ENCODE peak calls at places on chromosomes 11 and 22, in six cellular contexts. P, I, K, O, Y and Q are unnamed samples.

GRCh38 chr11:134313821-134314607 is 17.8 kb upstream of the GLB1L2 start:
- DNase-seq in O (no peak), P (no peak), Y (no peak), K (no peak), I (peak), Q (no peak)

GRCh38 chr22:19981961-19982920 is 34.4 kb downstream of the ARVCF start:
- DNase-seq in I (no peak), O (no peak), P (no peak), Y (no peak), K (no peak), Q (peak)

GRCh38 chr22:20440637-20441591 is 3.3 kb upstream of the SCARF2 start:
- DNase-seq in K (no peak), Y (no peak), P (no peak), I (peak), O (no peak), Q (no peak)

GRCh38 chr11:112195906-112196305 is 20.6 kb downstream of the BCO2 start:
- DNase-seq in O (no peak), P (no peak), Y (no peak), K (no peak), I (no peak), Q (no peak)

GRCh38 chr11:130389315-130389935 is 39.0 kb downstream of the ADAMTS8 start:
- DNase-seq in I (no peak), K (peak), Y (no peak), P (no peak), O (peak), Q (peak)

GRCh38 chr11:17743808-17744119 is 9.2 kb downstream of the KCNC1 start:
- DNase-seq in I (no peak), P (no peak), O (peak), K (no peak), Y (no peak), Q (no peak)

GRCh38 chr11:88535266-88535665 is 197.7 kb upstream of the CTSC start:
- DNase-seq in P (no peak), K (no peak), O (peak), I (no peak), Y (no peak), Q (no peak)

GRCh38 chr22:40411506-40411861 is 41.1 kb downstream of the SGSM3 start:
- DNase-seq in K (no peak), Y (no peak), P (no peak), O (no peak), I (no peak), Q (no peak)

GRCh38 chr11:64321533-64321932 is 3.6 kb downstream of the PRDX5 start:
- DNase-seq in Y (no peak), I (no peak), O (no peak), K (no peak), P (no peak), Q (peak)

GRCh38 chr11:43861141-43861540 is 19.5 kb upstream of the ALKBH3 start:
- DNase-seq in I (no peak), K (no peak), Y (no peak), P (no peak), O (no peak), Q (no peak)

GRCh38 chr22:31829505-31829904 is 75.7 kb downstream of the DEPDC5 start:
- DNase-seq in Y (no peak), I (no peak), O (peak), P (peak), K (no peak), Q (peak)

GRCh38 chr11:68314886-68315580 is 2.6 kb downstream of the LRP5 start:
- DNase-seq in P (no peak), I (no peak), K (no peak), Y (no peak), O (no peak), Q (peak)

GRCh38 chr22:30423296-30423958 is 2.1 kb upstream of the MTFP1 start:
- DNase-seq in Y (no peak), O (no peak), K (no peak), I (peak), P (peak), Q (no peak)

GRCh38 chr11:18802381-18803257 is 11.0 kb upstream of the PTPN5 start:
- DNase-seq in Y (peak), I (no peak), P (peak), K (peak), O (peak), Q (no peak)

GRCh38 chr11:105033344-105033743 is 1.6 kb downstream of the CASP1 start:
- DNase-seq in K (no peak), Y (no peak), I (no peak), P (no peak), O (no peak), Q (no peak)

GRCh38 chr11:77747381-77747969 is 73.0 kb downstream of the RSF1 start:
- DNase-seq in K (no peak), O (peak), Y (no peak), I (no peak), P (no peak), Q (no peak)

GRCh38 chr11:127470485-127470884 is 469.9 kb upstream of the KIRREL3 start:
- DNase-seq in Y (peak), P (peak), O (no peak), K (no peak), I (no peak), Q (no peak)

GRCh38 chr11:92224394-92225205 is at the start of gene FAT3:
- DNase-seq in Y (peak), K (no peak), P (no peak), I (no peak), O (no peak), Q (peak)

GRCh38 chr11:134032031-134032430 is 36.8 kb upstream of the JAM3 start:
- DNase-seq in O (no peak), I (no peak), K (no peak), Y (no peak), P (no peak), Q (no peak)

GRCh38 chr22:49699928-49700498 is 127.7 kb downstream of the BRD1 start:
- DNase-seq in Y (no peak), P (no peak), K (no peak), O (no peak), I (peak), Q (no peak)

GRCh38 chr22:23218053-23218866 is 38.0 kb downstream of the BCR start:
- DNase-seq in P (no peak), Y (no peak), K (no peak), I (no peak), O (no peak), Q (no peak)

GRCh38 chr22:45977551-45978274 is 751 bp upstream of the WNT7B start:
- DNase-seq in K (no peak), Y (peak), I (no peak), P (no peak), O (no peak), Q (no peak)

GRCh38 chr11:27012254-27012921 is 18.5 kb downstream of the FIBIN start:
- DNase-seq in I (no peak), O (peak), K (no peak), P (no peak), Y (peak), Q (peak)

GRCh38 chr11:67780056-67780455 is 105.6 kb upstream of the ALDH3B2 start:
- DNase-seq in K (no peak), O (peak), Y (no peak), I (no peak), P (no peak), Q (no peak)

GRCh38 chr11:26442131-26442530 is 110.2 kb downstream of the ANO3 start:
- DNase-seq in K (no peak), P (no peak), Y (no peak), O (peak), I (no peak), Q (no peak)

GRCh38 chr11:131476266-131476665 is 105.9 kb downstream of the NTM start:
- DNase-seq in Y (no peak), P (no peak), I (no peak), K (no peak), O (no peak), Q (no peak)

GRCh38 chr22:45239378-45240136 is 1.1 kb downstream of the KIAA0930 start:
- DNase-seq in P (no peak), I (no peak), K (no peak), Y (no peak), O (no peak), Q (no peak)

GRCh38 chr11:114479331-114479730 is 40.1 kb downstream of the REXO2 start:
- DNase-seq in P (no peak), I (no peak), O (no peak), Y (no peak), K (no peak), Q (no peak)

GRCh38 chr22:29351042-29351441 is 35.5 kb upstream of the RASL10A start:
- DNase-seq in O (no peak), Y (no peak), P (no peak), K (no peak), I (no peak), Q (no peak)

GRCh38 chr11:121291896-121292502 is 572 bp upstream of the SC5D start:
- DNase-seq in P (peak), K (no peak), I (no peak), O (peak), Y (no peak), Q (no peak)

GRCh38 chr11:19060629-19061028 is at the start of gene MRGPRX2:
- DNase-seq in P (no peak), O (no peak), K (no peak), Y (no peak), I (no peak), Q (no peak)

GRCh38 chr11:8265681-8266241 is 2.1 kb upstream of the LMO1 start:
- DNase-seq in P (no peak), O (no peak), Y (peak), K (no peak), I (peak), Q (no peak)

GRCh38 chr11:96464695-96465307 is 75.0 kb downstream of the JRKL start:
- DNase-seq in K (peak), O (peak), Y (peak), P (peak), I (no peak), Q (no peak)

GRCh38 chr11:6855971-6856542 is 6.8 kb upstream of the OR10A2 start:
- DNase-seq in O (peak), K (no peak), Y (peak), P (no peak), I (no peak), Q (no peak)

GRCh38 chr11:98455500-98456186 is 565.1 kb upstream of the CNTN5 start:
- DNase-seq in P (no peak), O (no peak), I (no peak), K (no peak), Y (peak), Q (no peak)

GRCh38 chr11:64849600-64850356 is 5.3 kb upstream of the CDC42BPG start:
- DNase-seq in Y (no peak), O (peak), P (no peak), I (no peak), K (no peak), Q (no peak)

GRCh38 chr11:22244986-22245592 is 52.2 kb downstream of the ANO5 start:
- DNase-seq in Y (peak), P (peak), K (no peak), I (no peak), O (peak), Q (peak)

GRCh38 chr11:91625495-91625894 is 599.1 kb upstream of the FAT3 start:
- DNase-seq in O (no peak), P (no peak), Y (no peak), K (no peak), I (no peak), Q (no peak)

DNA sequence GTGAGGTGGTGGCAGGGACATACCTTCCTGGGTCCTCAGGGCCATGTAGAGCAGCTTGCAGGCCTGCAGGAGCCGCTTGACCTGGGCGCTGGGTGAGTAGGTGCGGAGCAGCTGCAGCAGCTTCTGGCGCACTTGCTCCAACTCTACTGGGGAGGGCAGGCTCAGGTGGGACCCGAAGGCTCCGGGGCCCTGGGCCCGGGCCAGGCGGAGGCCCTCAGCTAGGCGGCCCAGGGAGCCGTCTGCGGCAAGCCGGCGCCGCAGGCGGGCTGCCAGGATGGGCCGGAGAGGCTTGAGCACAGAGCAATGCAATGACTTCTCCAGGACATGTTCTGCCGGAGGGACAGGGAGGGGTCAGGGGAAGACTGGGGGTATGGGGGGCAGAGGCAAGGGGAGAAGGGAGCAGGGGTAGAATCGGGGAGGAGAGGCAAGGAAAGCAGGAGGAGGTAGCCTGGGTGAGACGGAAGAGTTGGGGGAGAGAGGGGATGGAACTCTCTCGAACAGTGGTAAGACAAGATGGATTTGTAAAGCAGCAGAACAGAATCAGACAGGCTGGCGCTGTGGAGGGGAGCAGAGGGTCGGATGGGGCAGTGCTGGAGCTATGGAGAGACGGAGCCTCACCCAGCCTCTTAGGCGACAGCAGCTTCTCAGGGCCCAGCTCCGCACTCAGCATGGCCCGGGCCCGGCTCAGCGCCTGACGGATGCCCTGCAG is 2.2 kb downstream of the RIN1 start:
- DNase-seq in I (no peak), O (no peak), Y (no peak), P (no peak), K (no peak), Q (peak)
- H3K4me3 ChIP-seq in I (no peak), O (peak), Y (no peak), P (no peak), K (no peak), Q (no peak)

DNA sequence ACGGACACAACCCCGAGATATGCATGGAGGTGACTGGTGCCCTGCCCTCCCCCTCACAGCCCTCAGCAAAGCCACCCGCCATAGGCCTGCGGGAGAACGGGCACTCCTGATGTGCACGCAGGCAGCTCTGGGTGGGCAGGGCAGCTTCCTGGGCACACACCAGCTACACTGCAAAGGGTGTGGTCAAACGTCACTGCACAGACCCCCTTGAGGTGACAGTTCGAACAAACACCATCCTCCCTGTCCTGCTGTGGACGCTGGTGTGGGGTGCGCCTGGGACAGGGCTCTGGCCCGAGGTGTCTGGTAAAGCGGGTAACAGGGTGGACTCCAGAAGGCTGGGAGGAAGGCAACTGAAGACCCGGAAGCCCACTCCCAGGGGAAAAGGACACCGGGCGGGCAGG is 21.9 kb upstream of the MOB2 start:
- DNase-seq in P (no peak), Y (no peak), O (no peak), K (no peak), I (no peak), Q (no peak)
- H3K4me3 ChIP-seq in P (no peak), Y (no peak), O (no peak), K (no peak), I (no peak), Q (no peak)

GRCh38 chr11:802693-803466 is 2.2 kb downstream of the PIDD1 start:
- DNase-seq in I (no peak), Y (no peak), O (no peak), K (no peak), P (no peak), Q (no peak)
- H3K4me3 ChIP-seq in I (no peak), Y (no peak), O (peak), K (no peak), P (peak), Q (no peak)

DNA sequence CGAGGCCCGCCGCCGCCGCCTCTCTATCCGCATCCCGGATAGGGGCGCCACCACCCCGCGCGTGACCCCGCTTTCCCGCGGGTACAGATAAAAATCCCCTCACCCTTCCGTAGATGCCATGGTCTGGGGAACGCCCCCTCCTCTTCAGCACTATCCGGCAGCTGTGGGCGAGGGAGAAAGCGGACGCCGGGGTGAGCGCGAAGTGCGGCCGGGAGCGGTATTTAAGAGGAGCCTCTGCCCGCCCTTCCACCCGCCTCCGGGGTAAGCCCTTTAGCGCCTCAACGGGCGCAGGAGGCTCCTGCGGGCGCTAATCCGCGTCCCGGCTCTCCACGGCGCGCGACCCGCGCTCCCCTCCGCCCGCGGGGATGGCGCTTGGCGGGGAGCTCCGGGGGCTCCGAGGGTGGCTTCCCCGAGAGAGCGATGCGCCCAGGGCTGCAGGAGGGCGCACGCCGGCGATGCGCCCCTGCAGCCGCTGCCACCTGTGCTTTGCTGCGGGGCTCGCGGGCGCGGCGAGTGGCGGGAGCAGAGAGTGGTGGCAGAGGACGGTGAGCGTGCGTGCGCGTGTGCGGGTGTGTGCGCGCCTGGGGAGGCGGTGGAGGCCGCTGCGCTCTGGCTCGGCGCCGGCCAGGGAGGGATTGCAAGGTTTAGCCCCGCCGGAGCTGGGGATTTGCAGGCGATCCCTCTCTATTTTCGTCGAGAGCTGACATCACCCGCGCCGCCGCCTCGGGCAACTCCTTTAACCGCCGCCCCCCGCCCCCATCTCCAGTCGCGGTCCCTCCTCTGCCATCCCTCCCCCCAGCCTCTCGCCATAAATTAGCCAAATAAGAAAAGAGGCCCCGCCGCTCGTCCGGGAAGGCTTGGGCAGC is at the start of gene SLC1A2:
- DNase-seq in Y (peak), O (peak), I (no peak), P (no peak), K (no peak), Q (no peak)
- H3K4me3 ChIP-seq in Y (peak), O (peak), I (peak), P (no peak), K (no peak), Q (peak)

GRCh38 chr22:37186228-37186996 is 1.6 kb downstream of the C1QTNF6 start:
- DNase-seq in O (peak), I (no peak), Y (peak), K (peak), P (peak), Q (no peak)

GRCh38 chr22:37185646-37186227 is 2.3 kb downstream of the C1QTNF6 start:
- DNase-seq in Y (no peak), I (no peak), O (no peak), K (no peak), P (no peak), Q (peak)

GRCh38 chr22:37187552-37187890 is 526 bp downstream of the C1QTNF6 start:
- DNase-seq in K (no peak), O (no peak), P (no peak), I (no peak), Y (no peak), Q (no peak)

GRCh38 chr22:37187891-37188761 is at the start of gene C1QTNF6:
- DNase-seq in K (no peak), Y (peak), P (no peak), O (peak), I (no peak), Q (peak)

GRCh38 chr22:37186997-37187522 is 987 bp downstream of the C1QTNF6 start:
- DNase-seq in I (no peak), O (no peak), P (no peak), K (no peak), Y (no peak), Q (no peak)
- H3K4me3 ChIP-seq in I (no peak), O (peak), P (no peak), K (no peak), Y (peak), Q (no peak)

GRCh38 chr11:94405062-94405461 is 3.8 kb upstream of the GPR83 start:
- DNase-seq in O (peak), K (no peak), P (no peak), I (no peak), Y (no peak), Q (no peak)

GRCh38 chr11:94400075-94400838 is 962 bp downstream of the GPR83 start:
- DNase-seq in O (no peak), P (no peak), Y (no peak), I (no peak), K (no peak), Q (no peak)

GRCh38 chr11:94402355-94402754 is 1.1 kb upstream of the GPR83 start:
- DNase-seq in Y (no peak), K (no peak), O (no peak), I (no peak), P (no peak), Q (no peak)

GRCh38 chr11:94400839-94401772 is at the start of gene GPR83:
- DNase-seq in I (no peak), O (peak), Y (peak), P (no peak), K (no peak), Q (no peak)

GRCh38 chr11:94401773-94402265 is 600 bp upstream of the GPR83 start:
- DNase-seq in O (peak), Y (peak), I (no peak), P (no peak), K (no peak), Q (no peak)
- H3K4me3 ChIP-seq in O (peak), Y (peak), I (no peak), P (no peak), K (no peak), Q (no peak)

GRCh38 chr11:93541154-93541553 is 2.0 kb downstream of the SMCO4 start:
- DNase-seq in O (no peak), K (no peak), Y (no peak), I (peak), P (no peak), Q (no peak)
- H3K4me3 ChIP-seq in O (no peak), K (no peak), Y (no peak), I (no peak), P (no peak), Q (no peak)

GRCh38 chr22:39151329-39151975 is 1.0 kb downstream of the CBX7 start:
- DNase-seq in K (no peak), I (no peak), P (no peak), O (no peak), Y (no peak), Q (peak)
- H3K4me3 ChIP-seq in K (peak), I (peak), P (peak), O (peak), Y (peak), Q (peak)